ENCODE peak calls at places on chromosomes 7 and 10, in seven cellular contexts. V is A549, Y is uterus, W is Peyer's patch, L is body of pancreas, I is IMR-90, H is stomach. D is an unnamed sample.

GRCh38 chr10:96272986-96273280 is 1.6 kb upstream of the BLNK start:
- DNase-seq in V (no peak), Y (no peak), W (no peak), L (no peak), I (no peak), H (no peak), D (no peak)

GRCh38 chr10:97408496-97408992 is 7.4 kb upstream of the RRP12 start:
- DNase-seq in V (no peak), Y (no peak), W (no peak), L (no peak), I (no peak), H (peak; percentile 40), D (no peak)

GRCh38 chr10:90136731-90137316 is 435.4 kb downstream of the KIF20B start:
- DNase-seq in V (no peak), Y (no peak), W (no peak), L (no peak), I (peak; percentile 2), H (no peak), D (no peak)

GRCh38 chr7:572668-573495 is 53.2 kb upstream of the PDGFA start:
- DNase-seq in V (no peak), Y (no peak), W (no peak), L (no peak), I (no peak), H (no peak), D (no peak)

GRCh38 chr7:12951397-12951801 is 264.0 kb downstream of the ARL4A start:
- DNase-seq in V (peak; percentile 62), Y (no peak), W (no peak), L (no peak), I (peak; percentile 89), H (no peak), D (no peak)

GRCh38 chr10:8663131-8663530 is 608.6 kb downstream of the GATA3 start:
- DNase-seq in V (no peak), Y (no peak), W (no peak), L (no peak), I (no peak), H (no peak), D (no peak)

GRCh38 chr7:29488977-29489376 is 74.7 kb upstream of the PRR15 start:
- DNase-seq in V (no peak), Y (no peak), W (no peak), L (no peak), I (peak; percentile 24), H (no peak), D (peak; percentile 12)

GRCh38 chr10:45181483-45181882 is 133.9 kb downstream of the OR13A1 start:
- DNase-seq in V (no peak), Y (no peak), W (no peak), L (no peak), I (peak; percentile 24), H (no peak), D (no peak)

GRCh38 chr7:151794508-151795167 is 82.3 kb downstream of the PRKAG2 start:
- DNase-seq in V (no peak), Y (no peak), W (no peak), L (no peak), I (peak; percentile 10), H (no peak), D (no peak)

DNA sequence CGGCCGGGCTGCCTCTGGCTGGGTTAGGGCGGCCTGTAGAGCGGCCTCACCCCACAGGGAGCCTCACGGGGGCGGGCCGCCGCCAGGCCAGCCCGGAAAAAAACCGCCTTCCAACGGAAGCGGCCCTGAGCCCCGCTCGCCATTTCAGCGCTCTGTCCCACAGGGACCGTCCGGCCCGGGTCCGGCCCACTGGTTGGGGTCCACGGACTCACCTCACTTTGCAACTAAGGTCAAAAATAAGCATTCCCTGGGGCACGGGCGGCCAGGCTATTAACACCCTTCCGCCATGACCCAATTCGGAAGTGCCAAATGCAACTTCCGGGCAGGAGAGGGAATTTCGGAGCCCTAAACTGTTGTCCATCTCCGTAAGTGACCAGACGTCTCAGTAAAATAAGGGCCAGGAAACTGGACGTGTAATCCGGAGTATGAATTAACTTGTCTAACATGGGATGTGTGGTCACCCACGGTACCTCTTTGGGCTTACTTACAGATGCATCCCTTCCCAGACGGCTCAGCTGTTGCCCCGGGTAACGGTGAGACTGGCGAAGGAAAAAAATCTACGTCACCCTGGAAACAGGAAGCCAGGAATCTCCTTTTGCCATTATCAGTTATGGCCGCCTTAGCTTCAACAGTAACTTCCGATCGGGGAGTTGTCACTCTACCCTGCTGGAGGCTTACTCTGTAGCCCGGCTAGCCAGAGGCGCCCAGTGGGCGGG is at the start of gene BBIP1:
- DNase-seq in V (peak; percentile 92), Y (no peak), W (no peak), L (no peak), I (peak; percentile 100), H (no peak), D (peak; percentile 99)
- TF ChIP-seq POLR2A in V (peak; percentile 59), Y (peak; percentile 12), W (peak; percentile 63), L (peak; percentile 88), I (peak; percentile 97), H (peak; percentile 46), D (peak; percentile 69)

GRCh38 chr10:24168258-24169170 is 40.4 kb upstream of the KIAA1217 start:
- DNase-seq in V (no peak), Y (no peak), W (no peak), L (no peak), I (no peak), H (no peak), D (peak; percentile 66)
- H3K27ac ChIP-seq in V (no peak overlapping the region), Y (no peak overlapping the region), W (no peak overlapping the region), L (peak overlapping the region; percentile 27), I (no peak overlapping the region), H (no peak overlapping the region), D (no peak overlapping the region)

DNA sequence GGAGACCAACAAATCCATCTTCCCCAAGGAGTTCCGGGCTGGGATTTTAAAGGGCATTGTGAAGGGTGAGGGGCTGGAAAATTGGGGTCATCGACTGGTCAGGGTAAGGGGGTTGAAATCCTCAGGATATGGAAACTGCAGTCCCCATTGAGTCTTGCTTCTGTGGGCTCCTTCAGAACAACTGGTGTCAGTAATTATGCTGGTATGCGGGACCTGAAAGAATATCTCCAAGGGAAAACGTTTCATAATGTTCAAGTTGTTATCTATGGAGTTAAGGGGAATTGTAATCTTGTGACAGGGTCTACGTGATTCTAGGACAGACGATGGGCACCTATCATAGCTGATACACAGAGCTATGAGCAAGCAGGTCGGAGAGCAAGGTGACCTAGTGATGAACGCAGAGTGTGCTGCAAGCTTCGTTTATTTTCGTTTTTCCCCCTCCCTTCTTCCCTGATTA is 494 bp upstream of the RHBDD2 start:
- DNase-seq in V (no peak), Y (no peak), W (no peak), L (no peak), I (no peak), H (no peak), D (no peak)
- TF ChIP-seq POLR2A in V (no peak), Y (no peak), W (no peak), L (no peak), I (no peak), H (no peak), D (no peak)

DNA sequence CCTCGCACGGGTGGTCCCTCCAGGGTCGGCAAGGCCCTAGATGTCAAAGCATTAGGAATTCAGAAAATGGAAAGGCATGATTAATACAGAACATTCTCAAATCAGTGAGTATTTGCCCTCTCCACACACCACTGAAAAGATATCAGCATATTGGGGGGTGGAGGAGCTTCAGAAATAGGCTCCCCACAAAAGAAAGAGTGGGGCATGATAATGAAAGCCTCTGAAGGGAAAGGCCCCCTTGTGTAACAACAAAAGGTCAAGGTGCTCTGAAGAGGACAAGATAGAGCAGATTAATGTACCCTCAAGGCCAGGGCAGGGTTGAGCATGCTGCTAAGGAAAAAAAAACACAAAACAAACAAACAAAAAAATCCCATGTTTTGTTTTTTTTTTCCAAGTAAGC is 27.2 kb upstream of the DGKI start:
- DNase-seq in V (no peak), Y (no peak), W (no peak), L (no peak), I (no peak), H (no peak), D (no peak)
- H3K27ac ChIP-seq in V (no peak overlapping the region), Y (peak overlapping the region; percentile 53), W (no peak overlapping the region), L (no peak overlapping the region), I (peak overlapping the region; percentile 31), H (no peak overlapping the region), D (peak overlapping the region; percentile 42)

D was measured in esophagus muscularis mucosa.